ENCODE peak calls at places on chromosomes 16 and 17, in ten cellular contexts. One of them, this sample, is unnamed.

GRCh38 chr17:40566027-40566426 is 755 bp upstream of the CCR7 start:
- DNase-seq in spleen: no peak
- DNase-seq in Peyer's patch: no peak
- DNase-seq in breast epithelium: no peak
- DNase-seq in tibial nerve: no peak
- DNase-seq in gastrocnemius medialis: no peak
- DNase-seq in A549: no peak
- DNase-seq in ovary: no peak
- DNase-seq in heart left ventricle: no peak
- DNase-seq in lower leg skin: no peak
- DNase-seq in this sample: no peak

GRCh38 chr16:58692450-58692849 is 7.9 kb upstream of the SLC38A7 start:
- DNase-seq in spleen: no peak
- DNase-seq in Peyer's patch: no peak
- DNase-seq in breast epithelium: no peak
- DNase-seq in tibial nerve: no peak
- DNase-seq in gastrocnemius medialis: no peak
- DNase-seq in A549: no peak
- DNase-seq in ovary: no peak
- DNase-seq in heart left ventricle: no peak
- DNase-seq in lower leg skin: no peak
- DNase-seq in this sample: no peak

GRCh38 chr16:52535076-52535475 is 11.9 kb downstream of the TOX3 start:
- DNase-seq in spleen: no peak
- DNase-seq in Peyer's patch: peak; percentile 74
- DNase-seq in breast epithelium: no peak
- DNase-seq in tibial nerve: no peak
- DNase-seq in gastrocnemius medialis: no peak
- DNase-seq in A549: no peak
- DNase-seq in ovary: no peak
- DNase-seq in heart left ventricle: no peak
- DNase-seq in lower leg skin: no peak
- DNase-seq in this sample: no peak

GRCh38 chr16:11418506-11418905 is 73.2 kb downstream of the RMI2 start:
- DNase-seq in spleen: peak; percentile 16
- DNase-seq in Peyer's patch: no peak
- DNase-seq in breast epithelium: no peak
- DNase-seq in tibial nerve: no peak
- DNase-seq in gastrocnemius medialis: no peak
- DNase-seq in A549: no peak
- DNase-seq in ovary: no peak
- DNase-seq in heart left ventricle: no peak
- DNase-seq in lower leg skin: no peak
- DNase-seq in this sample: no peak

GRCh38 chr17:82097187-82097918 is 683 bp downstream of the FASN start:
- DNase-seq in spleen: peak; percentile 87
- DNase-seq in Peyer's patch: no peak
- DNase-seq in breast epithelium: no peak
- DNase-seq in tibial nerve: no peak
- DNase-seq in gastrocnemius medialis: no peak
- DNase-seq in A549: peak; percentile 66
- DNase-seq in ovary: peak; percentile 74
- DNase-seq in heart left ventricle: no peak
- DNase-seq in lower leg skin: no peak
- DNase-seq in this sample: no peak

GRCh38 chr16:79628501-79628975 is 28.0 kb upstream of the MAF start:
- DNase-seq in spleen: no peak
- DNase-seq in Peyer's patch: no peak
- DNase-seq in breast epithelium: no peak
- DNase-seq in tibial nerve: no peak
- DNase-seq in gastrocnemius medialis: no peak
- DNase-seq in A549: no peak
- DNase-seq in ovary: no peak
- DNase-seq in heart left ventricle: no peak
- DNase-seq in lower leg skin: no peak
- DNase-seq in this sample: no peak

GRCh38 chr17:77129568-77130301 is 11.0 kb upstream of the SEC14L1 start:
- DNase-seq in spleen: no peak
- DNase-seq in Peyer's patch: no peak
- DNase-seq in breast epithelium: no peak
- DNase-seq in tibial nerve: no peak
- DNase-seq in gastrocnemius medialis: peak; percentile 67
- DNase-seq in A549: no peak
- DNase-seq in ovary: no peak
- DNase-seq in heart left ventricle: peak; percentile 40
- DNase-seq in lower leg skin: no peak
- DNase-seq in this sample: no peak

GRCh38 chr16:11328172-11329079 is 16.8 kb upstream of the RMI2 start:
- DNase-seq in spleen: peak; percentile 85
- DNase-seq in Peyer's patch: peak; percentile 92
- DNase-seq in breast epithelium: no peak
- DNase-seq in tibial nerve: peak; percentile 16
- DNase-seq in gastrocnemius medialis: no peak
- DNase-seq in A549: peak; percentile 71
- DNase-seq in ovary: peak; percentile 79
- DNase-seq in heart left ventricle: peak; percentile 69
- DNase-seq in lower leg skin: no peak
- DNase-seq in this sample: peak; percentile 93

GRCh38 chr16:56603589-56603988 is 4.8 kb upstream of the MT2A start:
- DNase-seq in spleen: no peak
- DNase-seq in Peyer's patch: peak; percentile 71
- DNase-seq in breast epithelium: no peak
- DNase-seq in tibial nerve: no peak
- DNase-seq in gastrocnemius medialis: peak; percentile 78
- DNase-seq in A549: peak; percentile 78
- DNase-seq in ovary: no peak
- DNase-seq in heart left ventricle: peak; percentile 58
- DNase-seq in lower leg skin: no peak
- DNase-seq in this sample: no peak
- TF ChIP-seq CTCF in spleen: peak; percentile 53
- TF ChIP-seq CTCF in Peyer's patch: peak; percentile 17
- TF ChIP-seq CTCF in breast epithelium: peak; percentile 59
- TF ChIP-seq CTCF in tibial nerve: no peak
- TF ChIP-seq CTCF in gastrocnemius medialis: peak; percentile 73
- TF ChIP-seq CTCF in A549: peak; percentile 52
- TF ChIP-seq CTCF in ovary: no peak
- TF ChIP-seq CTCF in heart left ventricle: peak; percentile 62
- TF ChIP-seq CTCF in lower leg skin: no peak
- TF ChIP-seq CTCF in this sample: no peak

GRCh38 chr16:81455006-81455405 is 10.4 kb downstream of the CMIP start:
- DNase-seq in spleen: no peak
- DNase-seq in Peyer's patch: no peak
- DNase-seq in breast epithelium: no peak
- DNase-seq in tibial nerve: no peak
- DNase-seq in gastrocnemius medialis: no peak
- DNase-seq in A549: no peak
- DNase-seq in ovary: no peak
- DNase-seq in heart left ventricle: no peak
- DNase-seq in lower leg skin: no peak
- DNase-seq in this sample: no peak

GRCh38 chr16:81455720-81456494 is 11.3 kb downstream of the CMIP start:
- DNase-seq in spleen: no peak
- DNase-seq in Peyer's patch: no peak
- DNase-seq in breast epithelium: no peak
- DNase-seq in tibial nerve: no peak
- DNase-seq in gastrocnemius medialis: no peak
- DNase-seq in A549: no peak
- DNase-seq in ovary: no peak
- DNase-seq in heart left ventricle: no peak
- DNase-seq in lower leg skin: no peak
- DNase-seq in this sample: no peak

GRCh38 chr16:81451753-81452680 is 7.4 kb downstream of the CMIP start:
- DNase-seq in spleen: no peak
- DNase-seq in Peyer's patch: peak; percentile 84
- DNase-seq in breast epithelium: no peak
- DNase-seq in tibial nerve: no peak
- DNase-seq in gastrocnemius medialis: peak; percentile 25
- DNase-seq in A549: no peak
- DNase-seq in ovary: no peak
- DNase-seq in heart left ventricle: peak; percentile 61
- DNase-seq in lower leg skin: no peak
- DNase-seq in this sample: no peak

GRCh38 chr16:81453091-81453728 is 8.6 kb downstream of the CMIP start:
- DNase-seq in spleen: no peak
- DNase-seq in Peyer's patch: no peak
- DNase-seq in breast epithelium: no peak
- DNase-seq in tibial nerve: no peak
- DNase-seq in gastrocnemius medialis: no peak
- DNase-seq in A549: no peak
- DNase-seq in ovary: no peak
- DNase-seq in heart left ventricle: no peak
- DNase-seq in lower leg skin: no peak
- DNase-seq in this sample: no peak

DNA sequence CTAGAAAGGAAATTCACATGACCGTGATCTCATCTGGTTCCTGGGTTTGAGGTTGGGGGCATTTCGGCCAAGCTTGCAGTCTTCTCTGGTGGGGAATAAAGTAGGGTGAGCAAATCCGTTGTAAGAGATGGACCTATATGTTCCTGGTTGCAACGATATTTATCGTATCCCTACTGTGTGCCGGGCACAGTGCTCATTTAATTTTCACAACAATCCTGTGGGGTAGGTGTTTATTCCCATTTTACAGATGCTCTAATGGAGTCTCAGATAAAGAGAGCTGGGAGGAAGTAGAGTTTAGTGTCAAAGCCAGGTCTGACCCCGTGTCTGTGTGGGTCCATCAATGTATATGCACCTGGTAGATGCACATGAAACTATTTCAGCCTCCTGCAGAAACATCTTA is 9.4 kb downstream of the CMIP start:
- DNase-seq in spleen: no peak
- DNase-seq in Peyer's patch: no peak
- DNase-seq in breast epithelium: no peak
- DNase-seq in tibial nerve: no peak
- DNase-seq in gastrocnemius medialis: no peak
- DNase-seq in A549: no peak
- DNase-seq in ovary: no peak
- DNase-seq in heart left ventricle: no peak
- DNase-seq in lower leg skin: no peak
- DNase-seq in this sample: no peak
- TF ChIP-seq POLR2A in spleen: no peak
- TF ChIP-seq POLR2A in Peyer's patch: no peak
- TF ChIP-seq POLR2A in breast epithelium: no peak
- TF ChIP-seq POLR2A in tibial nerve: no peak
- TF ChIP-seq POLR2A in gastrocnemius medialis: no peak
- TF ChIP-seq POLR2A in A549: no peak
- TF ChIP-seq POLR2A in ovary: no peak
- TF ChIP-seq POLR2A in heart left ventricle: no peak
- TF ChIP-seq POLR2A in lower leg skin: no peak
- TF ChIP-seq POLR2A in this sample: no peak

DNA sequence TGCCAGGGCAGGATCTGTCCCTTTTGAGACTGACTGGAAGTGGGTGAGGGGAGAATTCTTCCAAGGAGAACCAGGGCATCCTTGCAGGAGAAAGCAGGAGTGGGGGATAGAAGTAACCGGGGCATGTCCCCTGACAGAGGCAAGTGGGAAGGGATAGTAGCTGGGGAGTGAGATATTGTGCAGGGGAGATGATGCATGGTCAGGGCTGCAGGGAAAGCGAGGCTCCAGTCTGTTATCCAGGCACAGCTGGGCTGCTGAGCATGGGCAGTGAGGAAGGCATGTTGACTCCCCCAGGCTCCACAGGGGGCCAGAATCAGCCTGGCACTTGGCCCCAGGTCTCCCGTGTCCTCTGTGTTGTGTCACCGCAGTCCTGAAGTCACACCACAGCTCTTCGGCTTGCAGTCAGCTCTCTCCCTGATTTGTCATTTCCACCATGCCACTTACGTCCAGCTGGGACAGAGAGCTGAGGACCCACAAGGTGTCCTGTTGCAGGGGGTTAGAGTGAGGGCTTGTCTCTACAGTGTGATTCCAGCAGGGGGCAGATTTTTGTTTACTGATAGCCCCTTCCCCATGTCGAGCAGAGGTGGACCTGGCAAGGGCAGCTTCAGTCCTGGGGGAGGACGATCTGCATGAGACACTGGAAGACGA is 40.9 kb downstream of the B9D1 start:
- DNase-seq in spleen: peak; percentile 36
- DNase-seq in Peyer's patch: no peak
- DNase-seq in breast epithelium: no peak
- DNase-seq in tibial nerve: no peak
- DNase-seq in gastrocnemius medialis: no peak
- DNase-seq in A549: no peak
- DNase-seq in ovary: peak; percentile 17
- DNase-seq in heart left ventricle: no peak
- DNase-seq in lower leg skin: no peak
- DNase-seq in this sample: peak; percentile 57
- TF ChIP-seq CTCF in spleen: no peak
- TF ChIP-seq CTCF in Peyer's patch: no peak
- TF ChIP-seq CTCF in breast epithelium: no peak
- TF ChIP-seq CTCF in tibial nerve: no peak
- TF ChIP-seq CTCF in gastrocnemius medialis: no peak
- TF ChIP-seq CTCF in A549: no peak
- TF ChIP-seq CTCF in ovary: no peak
- TF ChIP-seq CTCF in heart left ventricle: peak; percentile 13
- TF ChIP-seq CTCF in lower leg skin: no peak
- TF ChIP-seq CTCF in this sample: no peak

GRCh38 chr17:14336418-14336817 is 35.5 kb downstream of the HS3ST3B1 start:
- DNase-seq in spleen: no peak
- DNase-seq in Peyer's patch: no peak
- DNase-seq in breast epithelium: no peak
- DNase-seq in tibial nerve: no peak
- DNase-seq in gastrocnemius medialis: no peak
- DNase-seq in A549: no peak
- DNase-seq in ovary: no peak
- DNase-seq in heart left ventricle: peak; percentile 35
- DNase-seq in lower leg skin: peak; percentile 52
- DNase-seq in this sample: no peak

GRCh38 chr17:14334261-14334860 is 33.5 kb downstream of the HS3ST3B1 start:
- DNase-seq in spleen: no peak
- DNase-seq in Peyer's patch: no peak
- DNase-seq in breast epithelium: no peak
- DNase-seq in tibial nerve: no peak
- DNase-seq in gastrocnemius medialis: no peak
- DNase-seq in A549: no peak
- DNase-seq in ovary: no peak
- DNase-seq in heart left ventricle: no peak
- DNase-seq in lower leg skin: no peak
- DNase-seq in this sample: no peak

GRCh38 chr17:14334919-14335318 is 34.0 kb downstream of the HS3ST3B1 start:
- DNase-seq in spleen: no peak
- DNase-seq in Peyer's patch: no peak
- DNase-seq in breast epithelium: no peak
- DNase-seq in tibial nerve: no peak
- DNase-seq in gastrocnemius medialis: no peak
- DNase-seq in A549: no peak
- DNase-seq in ovary: no peak
- DNase-seq in heart left ventricle: no peak
- DNase-seq in lower leg skin: peak; percentile 2
- DNase-seq in this sample: no peak

GRCh38 chr17:14340968-14341412 is 40.1 kb downstream of the HS3ST3B1 start:
- DNase-seq in spleen: no peak
- DNase-seq in Peyer's patch: no peak
- DNase-seq in breast epithelium: no peak
- DNase-seq in tibial nerve: no peak
- DNase-seq in gastrocnemius medialis: no peak
- DNase-seq in A549: no peak
- DNase-seq in ovary: no peak
- DNase-seq in heart left ventricle: no peak
- DNase-seq in lower leg skin: peak; percentile 63
- DNase-seq in this sample: no peak

DNA sequence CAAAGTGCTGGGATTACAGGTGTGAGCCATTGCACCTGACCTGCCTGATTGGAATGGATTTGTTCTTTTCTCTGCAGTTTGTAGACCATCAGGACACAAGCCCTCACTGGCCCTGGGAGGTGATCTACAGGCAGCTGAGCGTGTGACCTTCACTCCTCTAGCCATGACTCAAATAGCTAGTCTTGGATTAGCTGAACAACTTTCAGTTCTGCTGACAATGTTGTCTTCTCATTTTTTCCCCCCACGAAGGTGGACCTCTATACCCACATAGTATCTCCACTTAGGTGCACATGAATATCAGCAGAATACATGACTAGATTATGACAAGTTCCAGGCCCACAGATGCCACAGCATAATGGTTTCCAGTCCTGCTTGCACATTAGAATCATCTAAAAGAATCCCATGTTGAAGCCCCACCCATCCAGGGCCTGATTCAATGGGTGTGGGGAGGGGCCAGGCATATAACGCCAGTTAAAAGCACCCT is 36.8 kb downstream of the HS3ST3B1 start:
- DNase-seq in spleen: no peak
- DNase-seq in Peyer's patch: no peak
- DNase-seq in breast epithelium: no peak
- DNase-seq in tibial nerve: no peak
- DNase-seq in gastrocnemius medialis: no peak
- DNase-seq in A549: no peak
- DNase-seq in ovary: no peak
- DNase-seq in heart left ventricle: no peak
- DNase-seq in lower leg skin: no peak
- DNase-seq in this sample: no peak
- TF ChIP-seq POLR2A in spleen: no peak
- TF ChIP-seq POLR2A in Peyer's patch: no peak
- TF ChIP-seq POLR2A in breast epithelium: no peak
- TF ChIP-seq POLR2A in tibial nerve: no peak
- TF ChIP-seq POLR2A in gastrocnemius medialis: no peak
- TF ChIP-seq POLR2A in A549: no peak
- TF ChIP-seq POLR2A in ovary: no peak
- TF ChIP-seq POLR2A in heart left ventricle: no peak
- TF ChIP-seq POLR2A in lower leg skin: no peak
- TF ChIP-seq POLR2A in this sample: no peak